ENCODE peak calls at places on chromosomes 3 and 15, in four cellular contexts. I is ovary, V is thoracic aorta, O is heart left ventricle. A is an unnamed sample.
A peak's percentile ranks its signal among the peaks of the same experiment; 100 is the strongest.

GRCh38 chr3:36907911-36908646 is 36.8 kb downstream of the TRANK1 start:
- DNase-seq in I (peak; percentile 52), V (no peak), O (peak; percentile 48), A (peak; percentile 43)

GRCh38 chr3:112293368-112294321 is at the start of gene SLC9C1:
- DNase-seq in I (no peak), V (no peak), O (peak; percentile 43), A (peak; percentile 77)

GRCh38 chr3:17491601-17492000 is 250.8 kb downstream of the TBC1D5 start:
- DNase-seq in I (no peak), V (no peak), O (no peak), A (no peak)

GRCh38 chr3:89787485-89787884 is 680.1 kb downstream of the EPHA3 start:
- DNase-seq in I (no peak), V (no peak), O (no peak), A (no peak)

GRCh38 chr3:51982352-51982837 is 940 bp upstream of the ACY1 start:
- DNase-seq in I (no peak), V (no peak), O (no peak), A (peak; percentile 88)

GRCh38 chr3:133487920-133488540 is 85.5 kb upstream of the CDV3 start:
- DNase-seq in I (no peak), V (no peak), O (no peak), A (peak; percentile 76)

GRCh38 chr3:159189994-159190669 is 388.3 kb downstream of the MFSD1 start:
- DNase-seq in I (no peak), V (no peak), O (no peak), A (no peak)

GRCh38 chr3:195909294-195909644 is 918 bp upstream of the TNK2 start:
- DNase-seq in I (no peak), V (no peak), O (no peak), A (no peak)

GRCh38 chr15:33089878-33090757 is 104.4 kb downstream of the FMN1 start:
- DNase-seq in I (no peak), V (no peak), O (no peak), A (no peak)

GRCh38 chr15:40471778-40472130 is 970 bp downstream of the CHST14 start:
- DNase-seq in I (no peak), V (no peak), O (no peak), A (no peak)

GRCh38 chr3:144643778-144644191 is 672.2 kb downstream of the DIPK2A start:
- DNase-seq in I (no peak), V (no peak), O (no peak), A (no peak)

GRCh38 chr3:56954125-56954524 is 106.3 kb upstream of the SPATA12 start:
- DNase-seq in I (no peak), V (no peak), O (no peak), A (no peak)

GRCh38 chr3:187985636-187986035 is 168.3 kb upstream of the LPP start:
- DNase-seq in I (no peak), V (no peak), O (no peak), A (no peak)

GRCh38 chr3:131848111-131848510 is 186.7 kb downstream of the CPNE4 start:
- DNase-seq in I (no peak), V (no peak), O (no peak), A (no peak)

GRCh38 chr15:73754461-73754860 is 1.3 kb upstream of the INSYN1 start:
- DNase-seq in I (no peak), V (no peak), O (no peak), A (no peak)

GRCh38 chr15:42349178-42349577 is 10.1 kb upstream of the CAPN3 start:
- DNase-seq in I (no peak), V (no peak), O (no peak), A (no peak)

GRCh38 chr15:101625980-101626379 is 26.2 kb downstream of the TM2D3 start:
- DNase-seq in I (no peak), V (no peak), O (no peak), A (no peak)

GRCh38 chr3:85737846-85738245 is 779.1 kb downstream of the CADM2 start:
- DNase-seq in I (no peak), V (no peak), O (no peak), A (no peak)

GRCh38 chr15:66912441-66912840 is 153.0 kb upstream of the SMAD3 start:
- DNase-seq in I (no peak), V (no peak), O (peak; percentile 14), A (peak; percentile 31)

GRCh38 chr3:39379778-39380155 is 3.4 kb upstream of the SLC25A38 start:
- DNase-seq in I (no peak), V (no peak), O (no peak), A (no peak)

GRCh38 chr3:190119734-190120133 is 963 bp downstream of the P3H2 start:
- DNase-seq in I (no peak), V (no peak), O (no peak), A (no peak)

GRCh38 chr15:42150246-42150970 is 6.0 kb downstream of the PLA2G4F start:
- DNase-seq in I (no peak), V (no peak), O (no peak), A (peak; percentile 33)

GRCh38 chr3:24834442-24834841 is 339.8 kb upstream of the THRB start:
- DNase-seq in I (no peak), V (no peak), O (no peak), A (no peak)

GRCh38 chr15:99010743-99011142 is 3.2 kb upstream of the PGPEP1L start:
- DNase-seq in I (no peak), V (no peak), O (no peak), A (no peak)

GRCh38 chr3:30492581-30493192 is 113.7 kb upstream of the TGFBR2 start:
- DNase-seq in I (no peak), V (no peak), O (no peak), A (no peak)

GRCh38 chr3:30496496-30496966 is 109.9 kb upstream of the TGFBR2 start:
- DNase-seq in I (no peak), V (no peak), O (no peak), A (no peak)

GRCh38 chr3:30493912-30494311 is 112.5 kb upstream of the TGFBR2 start:
- DNase-seq in I (no peak), V (no peak), O (no peak), A (no peak)

GRCh38 chr3:30498587-30498967 is 107.8 kb upstream of the TGFBR2 start:
- DNase-seq in I (no peak), V (no peak), O (no peak), A (no peak)

DNA sequence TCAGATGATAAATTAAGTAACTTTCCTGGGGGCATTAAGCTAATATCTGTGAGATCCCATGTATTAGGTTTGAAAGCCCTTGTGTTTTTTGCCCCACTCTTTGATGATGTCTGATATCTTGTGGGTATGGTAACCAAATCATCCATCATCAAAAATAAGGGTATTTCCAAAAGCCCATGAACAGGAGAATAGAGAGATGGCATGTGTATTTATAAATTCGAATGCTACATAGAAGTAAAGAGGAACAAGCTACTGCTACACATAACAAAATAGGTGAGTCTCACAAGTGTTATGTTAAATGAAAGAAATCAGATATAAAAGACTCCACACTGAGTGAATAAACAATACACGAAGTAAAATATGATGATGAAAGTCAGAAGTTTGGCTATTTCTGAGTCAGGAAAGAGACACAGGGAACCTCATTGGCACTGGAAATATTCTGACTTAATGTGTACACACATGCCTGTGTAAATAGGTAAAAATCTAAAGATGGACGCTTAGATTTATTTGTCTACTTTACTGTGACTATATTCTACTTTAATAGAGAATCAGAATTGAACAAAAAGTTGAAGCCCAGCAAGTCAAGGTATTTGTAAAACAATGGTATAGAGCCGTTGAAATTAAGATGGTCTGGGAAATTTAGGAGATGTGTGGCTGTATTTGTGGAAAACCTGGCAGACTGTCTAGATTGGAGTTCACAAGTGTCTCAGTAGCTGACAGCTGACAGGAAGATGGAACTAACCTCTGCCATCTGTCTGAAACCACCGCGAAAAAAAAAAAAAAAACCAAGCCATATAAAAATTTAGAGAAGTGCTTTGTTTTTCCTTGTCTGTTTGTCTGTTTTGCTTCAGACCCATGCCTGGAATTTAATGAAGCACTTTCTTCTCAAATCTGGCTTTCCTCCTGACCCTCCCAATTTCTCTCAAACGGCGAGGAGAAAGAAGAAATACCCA is 111.0 kb upstream of the TGFBR2 start:
- DNase-seq in I (no peak), V (no peak), O (no peak), A (no peak)
- H3K4me1 ChIP-seq in I (no peaks in the 10 kb centered on the region), V (peaks cover 82% of the 10 kb centered on the region), O (peaks cover 30% of the 10 kb centered on the region), A (no peaks in the 10 kb centered on the region)

GRCh38 chr3:10196389-10197052 is 31.8 kb downstream of the IRAK2 start:
- DNase-seq in I (no peak), V (no peak), O (no peak), A (no peak)
- H3K27ac ChIP-seq in I (no peak overlapping the region), V (peak overlapping the region; percentile 84), O (peak overlapping the region; percentile 28), A (no peak overlapping the region)

DNA sequence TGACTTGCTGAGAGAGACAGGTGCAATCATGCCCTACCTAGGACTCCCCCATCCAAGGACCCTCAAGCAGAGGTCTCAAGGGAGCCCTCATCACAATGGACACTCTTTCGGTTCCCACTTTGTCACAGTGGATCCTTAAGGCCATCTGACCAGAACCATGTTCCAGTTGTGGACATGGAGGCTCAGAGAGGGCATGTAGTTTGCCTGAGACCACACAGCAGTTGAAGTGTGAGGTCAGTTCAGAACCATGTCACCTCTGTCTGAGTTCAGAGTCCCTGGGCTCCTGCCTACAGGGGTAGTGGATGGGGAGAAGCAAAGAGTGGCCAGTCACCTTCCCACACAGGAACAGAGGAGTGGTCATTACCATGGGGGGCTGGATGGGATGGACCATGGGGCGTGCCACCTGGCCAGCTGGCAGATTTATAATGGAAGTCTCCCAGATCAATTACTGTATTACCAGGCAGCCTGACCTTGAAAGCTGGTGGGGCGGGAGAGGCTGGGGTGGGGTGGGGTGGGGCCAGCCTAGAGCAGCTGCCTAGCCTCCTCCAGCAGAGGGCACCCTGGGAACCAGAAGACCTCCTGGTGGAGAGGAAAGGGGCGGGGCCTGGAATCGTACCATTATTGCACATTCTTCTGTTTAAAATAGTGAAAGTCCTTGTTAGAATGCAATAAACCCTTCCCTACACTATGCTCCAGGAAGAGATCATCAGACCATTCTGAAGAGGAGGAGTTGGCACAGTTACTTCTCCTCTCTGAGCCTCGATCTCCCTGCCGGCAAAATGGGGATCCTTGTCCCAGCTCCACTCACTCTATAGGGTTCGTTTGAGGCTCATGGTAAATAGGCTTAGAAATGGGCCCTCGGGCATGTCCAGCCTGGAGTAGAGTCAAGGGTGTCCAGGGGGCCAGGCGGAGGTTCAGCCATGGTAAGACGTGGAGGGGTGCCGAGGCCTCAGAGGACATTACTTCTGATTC is 26.9 kb upstream of the LINGO1 start:
- DNase-seq in I (peak; percentile 67), V (no peak), O (peak; percentile 36), A (peak; percentile 89)
- TF ChIP-seq CTCF in I (no peak), V (no peak), O (peak; percentile 33), A (peak; percentile 86)

DNA sequence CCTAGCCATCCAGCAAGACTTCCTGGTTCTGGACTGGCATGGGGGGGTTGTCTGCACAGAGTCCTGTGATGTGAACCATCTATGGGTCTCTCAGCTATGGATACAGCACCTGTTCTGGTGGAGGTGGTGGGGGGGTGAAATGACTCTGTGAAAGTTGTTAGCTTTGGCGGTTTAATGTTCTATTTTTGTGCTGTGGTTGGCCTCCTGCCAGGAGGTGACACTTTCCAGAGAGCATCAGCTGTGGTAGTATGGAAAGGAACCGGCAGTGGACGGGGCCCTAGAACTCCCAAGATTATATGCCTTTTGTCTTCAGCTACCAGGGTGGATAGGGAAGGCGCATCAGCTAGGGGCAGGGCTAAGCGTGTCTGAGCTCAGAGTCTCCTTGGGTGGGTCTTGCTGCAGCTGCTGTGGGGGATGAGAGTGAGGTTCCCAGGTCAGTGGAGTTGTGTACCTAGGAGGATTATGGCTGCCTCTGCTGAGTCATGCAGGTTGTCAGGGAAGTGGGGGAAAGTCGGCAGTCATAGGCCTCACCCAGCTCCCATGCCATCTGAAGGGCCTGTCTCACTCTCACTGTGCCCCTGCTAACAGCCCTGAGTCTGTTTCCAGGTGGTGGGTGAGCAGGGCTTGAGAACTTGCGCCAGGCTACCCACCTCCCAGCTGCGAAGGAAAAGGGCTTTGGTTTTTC is 7.1 kb upstream of the LARS2 start:
- DNase-seq in I (no peak), V (no peak), O (peak; percentile 20), A (no peak)
- H3K4me1 ChIP-seq in I (no peaks in the 10 kb centered on the region), V (no peaks in the 10 kb centered on the region), O (no peaks in the 10 kb centered on the region), A (no peaks in the 10 kb centered on the region)

A was measured in endodermal cell.